ENCODE peak calls at places on chromosomes 1 and 21, in eight cellular contexts. V is body of pancreas, W is HepG2, P is upper lobe of left lung, T is HCT116, A is heart left ventricle, U is A549, F is GM12878. C is an unnamed sample. For H3K4me1, the result is how much of the 10 kb centered on the place peaks cover.

GRCh38 chr21:27570306-27570868 is 603.5 kb upstream of the ADAMTS5 start:
- ATAC-seq in U (no peak), F (no peak), V (no peak), A (peak), T (no peak), P (peak), W (no peak), C (peak)

GRCh38 chr1:54163573-54163972 is 10.8 kb upstream of the CDCP2 start:
- ATAC-seq in P (no peak), W (no peak), T (no peak), V (no peak), F (no peak), U (no peak), A (no peak), C (no peak)

GRCh38 chr1:88610687-88611086 is 73.4 kb upstream of the PKN2 start:
- ATAC-seq in T (no peak), P (no peak), W (no peak), A (no peak), V (no peak), F (no peak), U (no peak), C (no peak)

GRCh38 chr21:43640437-43640836 is 18.9 kb downstream of the HSF2BP start:
- ATAC-seq in P (no peak), W (no peak), T (no peak), V (peak), F (no peak), U (no peak), A (no peak), C (no peak)

GRCh38 chr1:176765608-176766007 is 302.6 kb downstream of the PAPPA2 start:
- ATAC-seq in A (no peak), W (no peak), T (no peak), P (no peak), F (no peak), U (no peak), V (no peak), C (no peak)

GRCh38 chr1:167880570-167880969 is 33.4 kb downstream of the ADCY10 start:
- ATAC-seq in F (no peak), P (no peak), T (no peak), V (no peak), U (peak), W (peak), A (peak), C (no peak)

GRCh38 chr1:102550729-102551384 is 554.1 kb upstream of the OLFM3 start:
- ATAC-seq in P (no peak), V (no peak), A (no peak), T (peak), W (peak), U (peak), F (peak), C (no peak)

GRCh38 chr1:54297596-54298283 is 97.8 kb downstream of the MRPL37 start:
- ATAC-seq in F (no peak), P (no peak), V (no peak), A (no peak), U (no peak), T (no peak), W (peak), C (no peak)

GRCh38 chr21:14533555-14534400 is 12.3 kb downstream of the SAMSN1 start:
- ATAC-seq in F (peak), V (no peak), P (peak), A (no peak), T (peak), U (peak), W (no peak), C (no peak)

GRCh38 chr1:38578444-38578951 is 281.1 kb downstream of the RRAGC start:
- ATAC-seq in P (peak), V (no peak), A (no peak), W (no peak), T (no peak), F (no peak), U (no peak), C (no peak)

GRCh38 chr1:170929835-170930554 is 5.3 kb upstream of the MROH9 start:
- ATAC-seq in A (peak), P (peak), F (peak), T (peak), W (peak), U (peak), V (peak), C (peak)

GRCh38 chr1:85689788-85690404 is 18.3 kb downstream of the ZNHIT6 start:
- ATAC-seq in V (no peak), A (no peak), F (no peak), U (no peak), T (no peak), W (no peak), P (no peak), C (no peak)

GRCh38 chr1:209728466-209728865 is 23.8 kb downstream of the HSD11B1 start:
- ATAC-seq in F (no peak), A (no peak), T (no peak), P (no peak), U (no peak), W (no peak), V (no peak), C (no peak)

GRCh38 chr21:32312976-32313375 is 14.3 kb downstream of the MRAP start:
- ATAC-seq in A (no peak), P (no peak), F (no peak), T (no peak), V (no peak), W (no peak), U (no peak), C (no peak)

GRCh38 chr1:94925561-94926364 is 1.1 kb downstream of the CNN3 start:
- ATAC-seq in T (peak), F (peak), W (peak), U (peak), A (peak), V (peak), P (peak), C (peak)

GRCh38 chr1:53593758-53594380 is 134.7 kb downstream of the DMRTB1 start:
- ATAC-seq in A (peak), F (peak), P (no peak), T (peak), V (no peak), W (peak), U (peak), C (no peak)

GRCh38 chr1:81237531-81238528 is 562.9 kb upstream of the ADGRL2 start:
- ATAC-seq in F (no peak), P (no peak), W (no peak), U (no peak), V (no peak), A (no peak), T (no peak), C (no peak)

GRCh38 chr1:40628903-40629292 is 36.6 kb downstream of the RIMS3 start:
- ATAC-seq in F (peak), U (no peak), T (no peak), P (no peak), V (no peak), A (no peak), W (no peak), C (no peak)

GRCh38 chr1:180927348-180927747 is 14.7 kb downstream of the KIAA1614 start:
- ATAC-seq in W (peak), U (no peak), V (no peak), F (no peak), T (no peak), P (no peak), A (peak), C (peak)

GRCh38 chr1:24373710-24374109 is 39.9 kb downstream of the STPG1 start:
- ATAC-seq in V (no peak), P (no peak), F (no peak), T (no peak), W (no peak), U (no peak), A (no peak), C (no peak)

GRCh38 chr21:42389449-42389835 is 6.4 kb downstream of the TMPRSS3 start:
- ATAC-seq in U (no peak), W (peak), P (no peak), V (peak), T (no peak), F (no peak), A (no peak), C (no peak)

GRCh38 chr1:116182019-116182714 is 71.0 kb downstream of the MAB21L3 start:
- ATAC-seq in W (no peak), P (no peak), A (peak), V (no peak), F (no peak), T (no peak), U (no peak), C (no peak)

GRCh38 chr21:39700318-39700717 is 44.7 kb upstream of the IGSF5 start:
- ATAC-seq in U (no peak), V (no peak), F (no peak), W (no peak), T (no peak), A (no peak), P (no peak), C (no peak)

GRCh38 chr1:112646225-112646624 is 26.6 kb downstream of the CAPZA1 start:
- ATAC-seq in P (no peak), U (no peak), A (no peak), W (no peak), F (no peak), V (no peak), T (no peak), C (no peak)

GRCh38 chr21:33212159-33212851 is 17.4 kb upstream of the IFNAR2 start:
- ATAC-seq in A (peak), U (no peak), W (peak), F (no peak), V (no peak), T (no peak), P (no peak), C (no peak)

GRCh38 chr1:106571109-106571508 is 485.4 kb upstream of the PRMT6 start:
- ATAC-seq in T (no peak), P (no peak), U (no peak), A (no peak), W (no peak), F (no peak), V (no peak), C (no peak)

GRCh38 chr1:3453891-3454810 is at the start of gene ARHGEF16:
- ATAC-seq in T (peak), P (peak), U (peak), F (peak), V (peak), W (peak), A (peak), C (peak)

GRCh38 chr21:34105947-34106541 is 32.7 kb downstream of the MRPS6 start:
- ATAC-seq in V (no peak), A (no peak), F (no peak), T (no peak), U (no peak), W (no peak), P (no peak), C (no peak)

GRCh38 chr1:172381981-172382380 is 38.5 kb upstream of the C1orf105 start:
- ATAC-seq in W (no peak), F (no peak), A (no peak), U (no peak), V (no peak), P (no peak), T (no peak), C (no peak)

GRCh38 chr1:51218570-51218969 is 17.5 kb upstream of the RNF11 start:
- ATAC-seq in W (peak), F (no peak), T (peak), U (peak), V (no peak), P (no peak), A (peak), C (no peak)

GRCh38 chr1:93528416-93528815 is 80.5 kb downstream of the FNBP1L start:
- ATAC-seq in T (no peak), P (no peak), U (no peak), W (no peak), A (no peak), V (no peak), F (no peak), C (no peak)

GRCh38 chr1:114089502-114090138 is 64.0 kb downstream of the SYT6 start:
- ATAC-seq in W (no peak), U (no peak), T (no peak), V (no peak), F (no peak), A (no peak), P (peak), C (no peak)

DNA sequence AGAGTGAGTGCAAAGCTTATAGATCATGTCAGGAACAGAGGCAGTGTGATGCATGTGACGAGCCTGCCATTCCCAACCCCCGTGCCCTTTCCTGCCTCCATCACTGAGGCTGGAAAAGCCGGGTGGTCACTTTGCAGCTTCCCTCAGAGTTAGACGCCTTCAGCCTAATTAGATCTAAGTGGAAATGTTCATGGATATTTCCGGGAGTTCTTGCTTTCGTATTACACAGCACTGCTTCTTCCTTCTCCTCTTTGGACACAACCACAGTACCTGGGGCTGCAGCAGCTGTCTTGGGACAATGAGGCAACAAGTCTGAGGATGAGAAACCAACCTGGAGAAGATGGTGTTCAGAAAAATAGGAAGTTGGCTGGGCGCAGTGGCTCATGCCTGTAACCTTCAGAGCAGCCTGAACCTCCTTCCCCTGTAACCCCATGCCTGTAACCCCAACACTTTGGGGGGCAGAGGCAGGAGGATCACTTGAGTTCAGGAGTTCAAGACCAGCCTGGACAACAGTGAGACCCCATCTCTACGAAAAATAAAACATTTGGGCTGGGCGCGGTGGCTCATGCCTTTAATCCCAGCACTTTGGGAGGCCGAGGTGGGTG is 24.5 kb downstream of the SERINC2 start:
- ATAC-seq in A (no peak), T (no peak), W (no peak), U (no peak), V (no peak), F (no peak), P (no peak), C (no peak)
- H3K4me1 ChIP-seq in A (under half), T (under half), W (half or more), U (under half), V (under half), F (under half), P (under half), C (under half)

DNA sequence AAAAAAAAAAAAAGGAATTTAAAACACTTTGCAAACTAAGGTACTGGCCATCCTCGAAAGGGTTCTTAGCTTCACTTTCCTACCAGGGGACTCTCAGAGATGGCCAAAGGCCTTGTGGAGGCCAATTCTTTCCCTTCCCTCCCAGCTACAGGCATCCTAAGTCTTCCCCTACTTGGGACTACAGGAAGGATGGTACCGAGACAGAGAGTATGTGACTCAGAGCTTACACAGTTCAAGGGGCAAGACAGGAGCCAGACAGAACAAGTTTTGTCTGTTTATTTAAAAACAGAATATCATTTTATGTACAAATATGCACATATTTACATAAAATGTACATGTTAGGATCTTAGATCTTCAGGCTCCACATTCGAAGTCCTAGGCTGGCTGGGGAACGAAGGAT is 1.0 kb upstream of the ARHGAP30 start:
- ATAC-seq in F (no peak), P (no peak), V (no peak), U (no peak), T (no peak), W (no peak), A (no peak), C (no peak)
- TF ChIP-seq POLR2A in F (no peak), P (no peak), V (no peak), U (no peak), T (no peak), W (no peak), A (no peak), C (no peak)

GRCh38 chr1:1426496-1426960 is 5.5 kb upstream of the ANKRD65 start:
- ATAC-seq in T (no peak), V (no peak), W (no peak), P (no peak), A (no peak), F (peak), U (no peak), C (no peak)
- H3K4me3 ChIP-seq in T (no peak), V (no peak), W (peak), P (no peak), A (no peak), F (no peak), U (no peak), C (no peak)

DNA sequence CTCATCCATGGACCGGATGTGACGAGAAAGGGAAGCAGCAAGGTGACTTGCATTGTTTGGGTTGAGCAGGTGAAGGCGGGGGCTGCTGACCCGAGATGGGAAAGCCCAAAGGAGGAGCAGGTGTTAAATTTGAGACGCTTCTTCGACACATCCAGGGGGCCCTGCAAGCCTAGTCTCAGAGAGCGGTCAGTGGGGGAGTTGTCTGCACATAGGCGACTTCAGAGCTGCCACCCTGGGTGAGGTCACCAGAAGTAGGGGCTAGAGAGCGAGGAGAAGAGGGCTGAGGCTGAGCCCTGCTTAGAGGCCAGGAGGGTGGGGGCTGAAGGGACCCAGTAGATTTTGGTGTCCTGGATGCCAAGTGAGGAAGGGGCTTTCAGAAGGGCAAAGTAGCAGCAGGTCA is 67.2 kb downstream of the SPSB1 start:
- ATAC-seq in F (no peak), U (no peak), W (no peak), T (peak), A (no peak), P (no peak), V (no peak), C (no peak)
- H3K4me1 ChIP-seq in F (under half), U (under half), W (under half), T (under half), A (under half), P (under half), V (under half), C (under half)

DNA sequence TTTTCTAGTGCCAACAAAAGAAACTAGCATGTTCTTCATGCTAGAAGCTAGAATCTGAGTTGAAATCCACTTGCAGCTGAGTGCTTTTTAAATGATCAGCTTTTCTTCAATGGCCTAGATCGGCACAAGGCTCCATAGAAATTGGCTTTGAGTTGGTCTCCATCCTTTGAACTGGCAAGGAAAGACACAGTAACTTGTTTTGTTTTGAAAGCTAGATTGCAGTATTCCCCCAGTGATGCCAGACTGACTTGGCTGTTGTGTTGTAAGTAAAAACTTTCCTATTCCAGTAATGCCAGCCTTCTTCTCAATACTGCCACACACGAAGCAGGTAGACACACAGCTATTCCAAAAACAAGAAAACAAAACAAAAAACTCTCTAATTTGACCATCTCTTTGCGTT is 139.1 kb downstream of the FMN2 start:
- ATAC-seq in P (no peak), A (no peak), F (no peak), U (no peak), T (no peak), V (no peak), W (no peak), C (no peak)
- TF ChIP-seq POLR2A in P (no peak), A (no peak), F (no peak), U (no peak), T (no peak), V (no peak), W (no peak), C (no peak)

GRCh38 chr1:111271464-111271801 is 19.2 kb upstream of the CHIA start:
- ATAC-seq in F (no peak), W (no peak), A (no peak), V (no peak), U (no peak), T (no peak), P (no peak), C (no peak)
- H3K4me3 ChIP-seq in F (no peak), W (no peak), A (no peak), V (no peak), U (no peak), T (no peak), P (no peak), C (no peak)